ENCODE peak calls at places on chromosomes 5 and 9, in nine cellular contexts. E, X, O, P, H, U, Z, R and K are unnamed samples.

GRCh38 chr5:94776167-94776566 is 157.7 kb downstream of the SLF1 start:
- DNase-seq in E (no peak), X (no peak), O (no peak), P (no peak), H (no peak), U (no peak), Z (no peak), R (peak), K (no peak)

GRCh38 chr5:144205141-144205551 is 34.5 kb downstream of the KCTD16 start:
- DNase-seq in E (no peak), X (peak), O (no peak), P (peak), H (no peak), U (peak), Z (peak), R (peak), K (no peak)

GRCh38 chr9:22157271-22157670 is 148.2 kb upstream of the CDKN2B start:
- DNase-seq in E (no peak), X (no peak), O (no peak), P (no peak), H (no peak), U (no peak), Z (no peak), R (no peak), K (no peak)

GRCh38 chr9:11135856-11136255 is 523.1 kb upstream of the PTPRD start:
- DNase-seq in E (no peak), X (no peak), O (no peak), P (no peak), H (no peak), U (no peak), Z (no peak), R (no peak), K (no peak)

GRCh38 chr9:112247090-112247489 is 72.0 kb upstream of the SUSD1 start:
- DNase-seq in E (no peak), X (no peak), O (no peak), P (no peak), H (no peak), U (no peak), Z (no peak), R (no peak), K (no peak)

GRCh38 chr5:66440202-66440680 is 156.0 kb upstream of the MAST4 start:
- DNase-seq in E (no peak), X (no peak), O (no peak), P (no peak), H (no peak), U (no peak), Z (peak), R (peak), K (no peak)

GRCh38 chr9:114371986-114372917 is 15.5 kb downstream of the AKNA start:
- DNase-seq in E (no peak), X (no peak), O (peak), P (peak), H (peak), U (no peak), Z (no peak), R (no peak), K (no peak)

GRCh38 chr5:122997294-122997693 is 39.2 kb downstream of the PPIC start:
- DNase-seq in E (no peak), X (no peak), O (no peak), P (no peak), H (no peak), U (no peak), Z (no peak), R (no peak), K (no peak)

GRCh38 chr5:158162026-158162425 is 303.1 kb upstream of the CLINT1 start:
- DNase-seq in E (no peak), X (no peak), O (no peak), P (no peak), H (no peak), U (no peak), Z (no peak), R (no peak), K (no peak)

GRCh38 chr5:123964916-123965315 is 452.9 kb downstream of the CSNK1G3 start:
- DNase-seq in E (no peak), X (no peak), O (no peak), P (no peak), H (no peak), U (no peak), Z (no peak), R (peak), K (no peak)

GRCh38 chr9:116895956-116896355 is 208.9 kb downstream of the TRIM32 start:
- DNase-seq in E (no peak), X (no peak), O (no peak), P (no peak), H (no peak), U (no peak), Z (no peak), R (no peak), K (no peak)

GRCh38 chr9:18906656-18907395 is 126.2 kb downstream of the SAXO1 start:
- DNase-seq in E (no peak), X (no peak), O (peak), P (no peak), H (no peak), U (no peak), Z (no peak), R (peak), K (no peak)

GRCh38 chr5:108637110-108637509 is 110.6 kb upstream of the FER start:
- DNase-seq in E (no peak), X (no peak), O (peak), P (no peak), H (no peak), U (no peak), Z (no peak), R (peak), K (no peak)

GRCh38 chr5:137622850-137623249 is 113.0 kb downstream of the KLHL3 start:
- DNase-seq in E (no peak), X (no peak), O (peak), P (peak), H (peak), U (peak), Z (peak), R (peak), K (no peak)

GRCh38 chr9:122129969-122130368 is 29.6 kb downstream of the NDUFA8 start:
- DNase-seq in E (no peak), X (no peak), O (no peak), P (peak), H (no peak), U (no peak), Z (no peak), R (no peak), K (no peak)

GRCh38 chr9:130661461-130662098 is 2.8 kb upstream of the PRDM12 start:
- DNase-seq in E (no peak), X (peak), O (no peak), P (no peak), H (no peak), U (no peak), Z (no peak), R (no peak), K (no peak)

GRCh38 chr9:19155106-19155999 is 28.1 kb upstream of the PLIN2 start:
- DNase-seq in E (no peak), X (no peak), O (no peak), P (no peak), H (no peak), U (no peak), Z (no peak), R (no peak), K (no peak)

GRCh38 chr5:142204219-142204618 is 95.6 kb downstream of the NDFIP1 start:
- DNase-seq in E (no peak), X (no peak), O (no peak), P (no peak), H (no peak), U (no peak), Z (no peak), R (no peak), K (no peak)

GRCh38 chr9:33211695-33212393 is 28.1 kb upstream of the SPINK4 start:
- DNase-seq in E (no peak), X (no peak), O (peak), P (no peak), H (no peak), U (no peak), Z (no peak), R (no peak), K (no peak)

GRCh38 chr5:142421158-142421617 is 96.4 kb upstream of the SPRY4 start:
- DNase-seq in E (no peak), X (no peak), O (no peak), P (no peak), H (no peak), U (no peak), Z (no peak), R (no peak), K (no peak)

GRCh38 chr5:172443441-172444109 is 10.8 kb downstream of the SH3PXD2B start:
- DNase-seq in E (no peak), X (no peak), O (peak), P (no peak), H (no peak), U (peak), Z (peak), R (peak), K (no peak)

GRCh38 chr5:134523543-134524136 is 1.8 kb upstream of the JADE2 start:
- DNase-seq in E (no peak), X (no peak), O (no peak), P (no peak), H (no peak), U (no peak), Z (no peak), R (no peak), K (no peak)

GRCh38 chr9:86768020-86768419 is 179.3 kb downstream of the GAS1 start:
- DNase-seq in E (no peak), X (no peak), O (no peak), P (no peak), H (no peak), U (no peak), Z (no peak), R (no peak), K (no peak)

GRCh38 chr9:130054820-130055219 is 1.1 kb downstream of the GPR107 start:
- DNase-seq in E (no peak), X (no peak), O (no peak), P (no peak), H (no peak), U (no peak), Z (no peak), R (no peak), K (no peak)

GRCh38 chr5:82312373-82312856 is 34.3 kb upstream of the RPS23 start:
- DNase-seq in E (no peak), X (peak), O (peak), P (no peak), H (no peak), U (peak), Z (peak), R (peak), K (peak)

GRCh38 chr5:167652690-167653089 is 638.8 kb upstream of the WWC1 start:
- DNase-seq in E (no peak), X (no peak), O (no peak), P (no peak), H (no peak), U (no peak), Z (no peak), R (no peak), K (no peak)

GRCh38 chr9:35195683-35196082 is 33.9 kb downstream of the UNC13B start:
- DNase-seq in E (no peak), X (no peak), O (no peak), P (no peak), H (no peak), U (no peak), Z (no peak), R (peak), K (no peak)

GRCh38 chr5:123036391-123037103 is at the start of gene PPIC:
- DNase-seq in E (peak), X (peak), O (no peak), P (peak), H (no peak), U (peak), Z (peak), R (peak), K (no peak)

GRCh38 chr9:8717146-8717545 is 917.6 kb upstream of the DMAC1 start:
- DNase-seq in E (no peak), X (no peak), O (no peak), P (no peak), H (no peak), U (no peak), Z (no peak), R (no peak), K (no peak)

GRCh38 chr5:44827681-44828080 is 18.9 kb downstream of the MRPS30 start:
- DNase-seq in E (no peak), X (no peak), O (no peak), P (no peak), H (no peak), U (no peak), Z (no peak), R (no peak), K (no peak)

GRCh38 chr5:39624268-39624886 is 199.6 kb upstream of the DAB2 start:
- DNase-seq in E (no peak), X (no peak), O (peak), P (no peak), H (no peak), U (no peak), Z (no peak), R (peak), K (no peak)

GRCh38 chr9:13554626-13555025 is 275.1 kb upstream of the MPDZ start:
- DNase-seq in E (no peak), X (no peak), O (no peak), P (no peak), H (no peak), U (no peak), Z (no peak), R (no peak), K (no peak)

GRCh38 chr9:113996531-113997001 is 81.5 kb downstream of the AMBP start:
- DNase-seq in E (peak), X (peak), O (no peak), P (no peak), H (no peak), U (no peak), Z (no peak), R (no peak), K (no peak)

GRCh38 chr5:157994271-157994691 is 135.3 kb upstream of the CLINT1 start:
- DNase-seq in E (no peak), X (no peak), O (no peak), P (no peak), H (no peak), U (no peak), Z (no peak), R (no peak), K (no peak)

GRCh38 chr5:96288166-96288844 is 144.7 kb downstream of the PCSK1 start:
- DNase-seq in E (no peak), X (no peak), O (no peak), P (no peak), H (peak), U (no peak), Z (no peak), R (peak), K (no peak)

GRCh38 chr9:134432471-134432870 is 106.2 kb downstream of the RXRA start:
- DNase-seq in E (no peak), X (no peak), O (no peak), P (no peak), H (no peak), U (no peak), Z (no peak), R (no peak), K (no peak)

GRCh38 chr9:99778308-99778707 is 43.4 kb upstream of the NR4A3 start:
- DNase-seq in E (no peak), X (no peak), O (peak), P (no peak), H (peak), U (no peak), Z (no peak), R (peak), K (no peak)

GRCh38 chr5:446864-447263 is 3.9 kb downstream of the EXOC3 start:
- DNase-seq in E (peak), X (peak), O (peak), P (peak), H (peak), U (no peak), Z (peak), R (peak), K (no peak)
- TF ChIP-seq CTCF in E (no peak), X (peak), O (peak), P (peak), H (peak), U (peak), Z (peak), R (peak), K (peak)

DNA sequence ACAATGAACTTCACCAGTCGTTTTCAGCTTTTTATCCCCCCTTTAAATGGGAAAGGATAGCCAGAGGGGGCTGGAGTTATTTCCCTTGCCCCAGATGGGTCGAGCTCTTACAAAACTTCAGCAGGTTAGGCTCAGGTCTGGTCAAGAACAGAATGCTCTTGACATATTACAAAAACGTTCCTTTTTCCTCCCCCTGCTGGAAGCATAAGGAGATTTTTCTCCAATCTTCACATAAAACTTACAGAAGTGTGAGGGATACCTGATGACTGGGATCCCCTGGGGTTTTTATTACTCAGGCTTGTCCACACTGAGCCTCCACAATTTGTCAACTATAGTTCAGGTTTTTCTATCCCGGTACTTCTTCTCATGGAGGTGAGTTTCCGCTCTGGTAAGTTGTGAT is 60.8 kb downstream of the CSF2 start:
- DNase-seq in E (no peak), X (no peak), O (peak), P (no peak), H (no peak), U (no peak), Z (no peak), R (peak), K (no peak)
- TF ChIP-seq CTCF in E (no peak), X (peak), O (no peak), P (peak), H (no peak), U (no peak), Z (no peak), R (peak), K (peak)

GRCh38 chr9:73892371-73892770 is 604.8 kb upstream of the RORB start:
- DNase-seq in E (no peak), X (no peak), O (no peak), P (no peak), H (no peak), U (no peak), Z (no peak), R (no peak), K (no peak)

GRCh38 chr9:73893230-73893629 is 603.9 kb upstream of the RORB start:
- DNase-seq in E (no peak), X (no peak), O (no peak), P (no peak), H (no peak), U (no peak), Z (no peak), R (no peak), K (no peak)

GRCh38 chr9:73889023-73889422 is 608.1 kb upstream of the RORB start:
- DNase-seq in E (no peak), X (no peak), O (no peak), P (no peak), H (no peak), U (no peak), Z (no peak), R (no peak), K (no peak)
- TF ChIP-seq CTCF in E (no peak), X (no peak), O (no peak), P (no peak), H (no peak), U (no peak), Z (no peak), R (no peak), K (no peak)

GRCh38 chr5:171340042-171340441 is 31.0 kb downstream of the TLX3 start:
- DNase-seq in E (no peak), X (no peak), O (no peak), P (no peak), H (no peak), U (no peak), Z (no peak), R (no peak), K (no peak)

GRCh38 chr5:171335616-171336015 is 26.6 kb downstream of the TLX3 start:
- DNase-seq in E (no peak), X (no peak), O (no peak), P (no peak), H (no peak), U (no peak), Z (no peak), R (no peak), K (no peak)

GRCh38 chr5:171336486-171337206 is 27.6 kb downstream of the TLX3 start:
- DNase-seq in E (no peak), X (no peak), O (peak), P (no peak), H (peak), U (peak), Z (no peak), R (peak), K (no peak)

GRCh38 chr5:171340491-171340890 is 31.4 kb downstream of the TLX3 start:
- DNase-seq in E (no peak), X (no peak), O (no peak), P (no peak), H (no peak), U (no peak), Z (no peak), R (no peak), K (no peak)

GRCh38 chr5:171337207-171337562 is 28.1 kb downstream of the TLX3 start:
- DNase-seq in E (no peak), X (no peak), O (no peak), P (no peak), H (no peak), U (no peak), Z (no peak), R (no peak), K (no peak)
- TF ChIP-seq CTCF in E (no peak), X (peak), O (no peak), P (no peak), H (no peak), U (no peak), Z (no peak), R (no peak), K (no peak)